ENCODE peak calls at places on chromosomes 1 and 21, in six cellular contexts. One of them, this sample, is unnamed.

GRCh38 chr1:28291711-28292110 is 32.4 kb downstream of the SESN2 start:
- DNase-seq in T-helper 9 cell: no peak
- DNase-seq in A549: no peak
- DNase-seq in endothelial cell of umbilical vein: no peak
- DNase-seq in M059J: no peak
- DNase-seq in COR-L47: no peak
- DNase-seq in this sample: no peak

GRCh38 chr1:199174336-199174735 is 535.5 kb downstream of the PTPRC start:
- DNase-seq in T-helper 9 cell: no peak
- DNase-seq in A549: no peak
- DNase-seq in COR-L47: no peak
- DNase-seq in M059J: no peak
- DNase-seq in endothelial cell of umbilical vein: no peak
- DNase-seq in this sample: no peak

GRCh38 chr1:200923607-200924006 is 28.9 kb downstream of the INAVA start:
- DNase-seq in A549: no peak
- DNase-seq in M059J: peak; percentile 7
- DNase-seq in COR-L47: no peak
- DNase-seq in T-helper 9 cell: no peak
- DNase-seq in endothelial cell of umbilical vein: no peak
- DNase-seq in this sample: no peak

GRCh38 chr21:44939532-44940115 is at the start of gene SLX9:
- DNase-seq in A549: peak; percentile 75
- DNase-seq in endothelial cell of umbilical vein: peak; percentile 39
- DNase-seq in M059J: peak; percentile 75
- DNase-seq in T-helper 9 cell: peak; percentile 67
- DNase-seq in COR-L47: peak; percentile 73
- DNase-seq in this sample: peak; percentile 90

GRCh38 chr1:89065077-89065868 is at the start of gene GBP1:
- DNase-seq in A549: no peak
- DNase-seq in endothelial cell of umbilical vein: peak; percentile 84
- DNase-seq in COR-L47: no peak
- DNase-seq in T-helper 9 cell: no peak
- DNase-seq in M059J: peak; percentile 94
- DNase-seq in this sample: peak; percentile 69

GRCh38 chr1:9655127-9655723 is 3.7 kb downstream of the PIK3CD start:
- DNase-seq in COR-L47: no peak
- DNase-seq in M059J: no peak
- DNase-seq in A549: no peak
- DNase-seq in endothelial cell of umbilical vein: no peak
- DNase-seq in T-helper 9 cell: no peak
- DNase-seq in this sample: no peak

GRCh38 chr1:204928671-204929486 is 58.2 kb downstream of the NFASC start:
- DNase-seq in endothelial cell of umbilical vein: no peak
- DNase-seq in A549: no peak
- DNase-seq in M059J: no peak
- DNase-seq in T-helper 9 cell: no peak
- DNase-seq in COR-L47: no peak
- DNase-seq in this sample: no peak

GRCh38 chr1:206704239-206704638 is 19.5 kb downstream of the MAPKAPK2 start:
- DNase-seq in M059J: no peak
- DNase-seq in A549: no peak
- DNase-seq in T-helper 9 cell: no peak
- DNase-seq in COR-L47: no peak
- DNase-seq in endothelial cell of umbilical vein: no peak
- DNase-seq in this sample: no peak

GRCh38 chr1:172105230-172105629 is 263.9 kb downstream of the DNM3 start:
- DNase-seq in M059J: peak; percentile 6
- DNase-seq in endothelial cell of umbilical vein: no peak
- DNase-seq in T-helper 9 cell: no peak
- DNase-seq in COR-L47: no peak
- DNase-seq in A549: no peak
- DNase-seq in this sample: no peak

GRCh38 chr1:196205882-196206281 is 402.4 kb downstream of the KCNT2 start:
- DNase-seq in COR-L47: no peak
- DNase-seq in M059J: no peak
- DNase-seq in T-helper 9 cell: no peak
- DNase-seq in A549: no peak
- DNase-seq in endothelial cell of umbilical vein: no peak
- DNase-seq in this sample: no peak